ENCODE peak calls at places on chromosomes 2 and 18, in eight cellular contexts. E, K, V, Y, M, U, O and P are unnamed samples.

GRCh38 chr2:150621800-150622199 is 134.3 kb upstream of the RND3 start:
- DNase-seq in K (no peak), E (peak), U (no peak), M (no peak), O (peak), Y (no peak), V (peak), P (peak)

GRCh38 chr2:53561155-53561554 is 206.4 kb upstream of the CHAC2 start:
- DNase-seq in K (no peak), Y (no peak), E (no peak), M (no peak), U (no peak), V (no peak), O (no peak), P (no peak)

GRCh38 chr2:240966906-240967680 is 31.3 kb upstream of the SNED1 start:
- DNase-seq in O (no peak), M (no peak), U (no peak), Y (no peak), K (no peak), E (no peak), V (no peak), P (no peak)

GRCh38 chr18:76450912-76451421 is 44.1 kb downstream of the ZNF516 start:
- DNase-seq in O (peak), M (no peak), V (peak), K (no peak), E (peak), U (peak), Y (no peak), P (peak)

GRCh38 chr2:72080286-72081145 is 67.1 kb downstream of the CYP26B1 start:
- DNase-seq in E (no peak), V (no peak), Y (no peak), U (no peak), M (no peak), K (no peak), O (no peak), P (no peak)

GRCh38 chr18:23703987-23704384 is 14.7 kb downstream of the LAMA3 start:
- DNase-seq in M (no peak), O (no peak), V (no peak), E (no peak), Y (no peak), U (no peak), K (no peak), P (no peak)

GRCh38 chr2:182553483-182553882 is 126.6 kb upstream of the PDE1A start:
- DNase-seq in E (no peak), U (no peak), K (no peak), Y (no peak), M (peak), O (no peak), V (no peak), P (no peak)

GRCh38 chr2:1755436-1756191 is 11.3 kb upstream of the PXDN start:
- DNase-seq in M (no peak), K (no peak), U (no peak), E (no peak), Y (no peak), O (peak), V (no peak), P (peak)

GRCh38 chr2:182345384-182345783 is 81.5 kb downstream of the PDE1A start:
- DNase-seq in U (no peak), O (no peak), V (no peak), M (no peak), E (no peak), Y (no peak), K (no peak), P (no peak)

GRCh38 chr18:79348066-79348465 is 47.7 kb upstream of the NFATC1 start:
- DNase-seq in U (no peak), V (peak), M (no peak), Y (no peak), K (no peak), E (no peak), O (no peak), P (no peak)

GRCh38 chr2:188475945-188476344 is 184.3 kb downstream of the GULP1 start:
- DNase-seq in M (no peak), V (no peak), U (peak), E (no peak), Y (no peak), O (no peak), K (no peak), P (no peak)

GRCh38 chr2:150610670-150611279 is 123.3 kb upstream of the RND3 start:
- DNase-seq in Y (peak), V (peak), M (peak), U (peak), O (peak), E (peak), K (no peak), P (peak)

GRCh38 chr18:10660485-10660884 is 134.7 kb downstream of the NAPG start:
- DNase-seq in E (no peak), K (no peak), M (no peak), U (no peak), Y (no peak), O (peak), V (peak), P (no peak)

GRCh38 chr2:57598552-57598951 is 448.1 kb upstream of the VRK2 start:
- DNase-seq in E (no peak), O (no peak), Y (no peak), K (no peak), V (no peak), U (no peak), M (no peak), P (no peak)

GRCh38 chr2:164542584-164543021 is 78.7 kb downstream of the GRB14 start:
- DNase-seq in O (peak), K (no peak), V (peak), Y (no peak), M (no peak), U (peak), E (no peak), P (peak)

GRCh38 chr2:163594572-163594971 is 141.2 kb downstream of the FIGN start:
- DNase-seq in Y (no peak), K (no peak), V (no peak), O (no peak), E (no peak), U (no peak), M (no peak), P (no peak)

GRCh38 chr2:196046123-196046917 is 22.3 kb downstream of the DNAH7 start:
- DNase-seq in V (no peak), E (no peak), Y (no peak), O (no peak), U (no peak), M (peak), K (no peak), P (no peak)

GRCh38 chr2:25301453-25302352 is 40.0 kb downstream of the DNMT3A start:
- DNase-seq in Y (peak), K (no peak), U (no peak), E (no peak), V (peak), M (peak), O (peak), P (peak)

GRCh38 chr2:227643990-227644551 is 22.5 kb upstream of the SCYGR5 start:
- DNase-seq in M (no peak), V (no peak), Y (no peak), U (no peak), E (no peak), K (no peak), O (no peak), P (no peak)

GRCh38 chr2:156325671-156326385 is 6.7 kb downstream of the NR4A2 start:
- DNase-seq in O (no peak), U (no peak), V (no peak), K (no peak), M (no peak), Y (no peak), E (no peak), P (no peak)

GRCh38 chr18:49432602-49433001 is 27.8 kb downstream of the DYM start:
- DNase-seq in V (no peak), E (no peak), K (no peak), M (no peak), U (no peak), O (no peak), Y (no peak), P (no peak)

GRCh38 chr18:34023471-34023870 is 201.2 kb downstream of the NOL4 start:
- DNase-seq in E (peak), M (no peak), V (peak), U (no peak), Y (no peak), K (no peak), O (no peak), P (no peak)

GRCh38 chr18:48918660-48919415 is 31.9 kb downstream of the SMAD7 start:
- DNase-seq in K (no peak), V (no peak), M (no peak), E (peak), O (no peak), Y (no peak), U (no peak), P (no peak)

GRCh38 chr2:105919191-105919811 is 174.6 kb downstream of the NCK2 start:
- DNase-seq in E (peak), M (no peak), U (no peak), Y (peak), K (no peak), O (no peak), V (no peak), P (no peak)

GRCh38 chr18:53790817-53791216 is 433.7 kb downstream of the MBD2 start:
- DNase-seq in M (no peak), E (no peak), Y (no peak), O (peak), U (peak), V (peak), K (no peak), P (no peak)

GRCh38 chr18:13284330-13285027 is 65.9 kb downstream of the LDLRAD4 start:
- DNase-seq in M (no peak), K (no peak), O (no peak), E (no peak), V (no peak), Y (no peak), U (no peak), P (no peak)

GRCh38 chr2:128451636-128452411 is 133.2 kb upstream of the HS6ST1 start:
- DNase-seq in M (no peak), U (no peak), K (no peak), O (no peak), E (no peak), Y (no peak), V (no peak), P (no peak)

GRCh38 chr2:26693287-26693849 is 846 bp downstream of the KCNK3 start:
- DNase-seq in U (no peak), M (no peak), E (peak), K (no peak), V (no peak), Y (no peak), O (no peak), P (no peak)

GRCh38 chr2:107448160-107448559 is 378.5 kb upstream of the RGPD4 start:
- DNase-seq in K (no peak), O (no peak), E (no peak), V (no peak), U (no peak), M (no peak), Y (no peak), P (no peak)

GRCh38 chr2:106107509-106108131 is 86.5 kb downstream of the UXS1 start:
- DNase-seq in U (no peak), O (no peak), Y (no peak), K (no peak), M (no peak), E (no peak), V (peak), P (no peak)

GRCh38 chr18:26863921-26864497 is 1.5 kb downstream of the AQP4 start:
- DNase-seq in O (no peak), K (no peak), Y (no peak), M (no peak), U (no peak), V (no peak), E (no peak), P (no peak)

GRCh38 chr18:26865557-26865956 is at the start of gene AQP4:
- DNase-seq in K (no peak), M (no peak), U (no peak), V (no peak), O (no peak), Y (no peak), E (no peak), P (no peak)

GRCh38 chr18:26864658-26865057 is 849 bp downstream of the AQP4 start:
- DNase-seq in O (no peak), K (no peak), U (no peak), E (no peak), V (no peak), Y (no peak), M (no peak), P (no peak)

GRCh38 chr18:26862084-26862483 is 3.4 kb downstream of the AQP4 start:
- DNase-seq in V (no peak), Y (no peak), K (no peak), U (no peak), O (no peak), E (no peak), M (no peak), P (no peak)

GRCh38 chr18:26863122-26863879 is 2.2 kb downstream of the AQP4 start:
- DNase-seq in U (no peak), M (no peak), Y (no peak), V (peak), O (no peak), E (peak), K (no peak), P (no peak)
- TF ChIP-seq EZH2 in U (no peak), M (no peak), Y (no peak), V (no peak), O (no peak), E (no peak), K (no peak), P (no peak)

DNA sequence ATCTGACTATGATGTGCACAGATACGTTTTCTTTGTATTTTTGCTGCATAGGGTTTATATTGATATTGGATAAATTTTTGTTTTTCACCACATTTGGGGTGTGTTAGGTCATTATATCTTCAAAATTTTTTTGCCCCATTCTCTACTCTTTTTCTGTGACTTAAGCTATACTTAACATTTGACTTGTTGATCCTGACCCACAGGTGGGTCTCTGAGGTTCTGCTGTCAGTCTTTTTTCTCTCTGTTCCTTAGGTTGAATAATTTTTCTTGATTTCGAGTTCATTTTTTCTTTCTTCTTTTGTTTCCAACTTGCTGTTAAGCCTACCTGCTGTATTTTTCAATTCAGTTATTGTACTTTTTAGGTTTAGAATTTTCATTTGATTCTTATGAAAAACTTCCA is 12.1 kb downstream of the RAB3GAP1 start:
- DNase-seq in U (no peak), Y (no peak), V (no peak), K (no peak), O (no peak), M (no peak), E (no peak), P (no peak)
- TF ChIP-seq EZH2 in U (no peak), Y (no peak), V (no peak), K (no peak), O (no peak), M (no peak), E (no peak), P (no peak)

GRCh38 chr2:70902579-70902978 is 33.1 kb upstream of the ATP6V1B1 start:
- DNase-seq in Y (no peak), U (no peak), M (no peak), O (no peak), V (no peak), E (no peak), K (no peak), P (no peak)
- TF ChIP-seq EZH2 in Y (no peak), U (no peak), M (no peak), O (no peak), V (no peak), E (no peak), K (no peak), P (no peak)

DNA sequence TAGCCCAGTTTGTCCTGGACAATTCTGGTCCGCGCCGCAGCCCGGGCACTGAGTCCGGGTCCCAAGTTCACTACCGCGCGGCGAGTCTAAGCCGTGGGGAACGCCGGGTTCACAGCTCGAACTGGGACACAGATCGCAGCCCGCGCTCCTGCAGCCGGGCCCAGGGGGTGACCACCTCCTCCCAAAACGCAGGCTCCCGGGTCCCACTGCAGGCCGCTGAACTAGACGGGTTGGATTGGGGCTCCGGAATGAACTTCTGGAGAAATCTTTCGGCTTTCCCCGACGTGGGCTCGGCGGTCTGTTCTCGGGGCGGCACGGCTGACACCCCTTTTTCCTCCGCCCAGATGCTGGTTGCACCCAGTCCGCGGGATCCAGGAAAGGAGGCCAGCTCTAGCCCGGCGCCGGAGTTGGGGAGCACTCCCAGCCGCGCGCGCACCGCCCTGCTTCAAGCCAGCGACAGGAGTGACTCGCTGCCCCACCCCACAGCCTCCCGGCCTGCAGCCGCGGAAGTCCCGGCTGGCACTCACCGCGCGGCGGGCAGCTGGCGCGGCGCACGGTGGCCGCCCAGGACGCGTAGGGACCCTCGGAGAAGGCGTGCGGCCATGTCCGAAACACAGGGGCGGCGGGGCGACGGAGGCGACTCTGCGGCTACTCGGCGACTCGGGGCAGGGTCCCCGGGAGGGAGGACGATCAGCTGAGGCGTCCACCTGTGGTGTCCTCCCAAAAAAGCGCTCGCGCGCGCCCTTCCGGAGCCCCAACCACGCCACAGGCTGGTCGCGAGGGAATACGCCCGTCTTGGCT is at the start of gene ACADL:
- DNase-seq in O (peak), M (no peak), E (peak), Y (no peak), U (peak), K (peak), V (peak), P (peak)
- TF ChIP-seq EZH2 in O (no peak), M (no peak), E (peak), Y (no peak), U (no peak), K (no peak), V (no peak), P (peak)

DNA sequence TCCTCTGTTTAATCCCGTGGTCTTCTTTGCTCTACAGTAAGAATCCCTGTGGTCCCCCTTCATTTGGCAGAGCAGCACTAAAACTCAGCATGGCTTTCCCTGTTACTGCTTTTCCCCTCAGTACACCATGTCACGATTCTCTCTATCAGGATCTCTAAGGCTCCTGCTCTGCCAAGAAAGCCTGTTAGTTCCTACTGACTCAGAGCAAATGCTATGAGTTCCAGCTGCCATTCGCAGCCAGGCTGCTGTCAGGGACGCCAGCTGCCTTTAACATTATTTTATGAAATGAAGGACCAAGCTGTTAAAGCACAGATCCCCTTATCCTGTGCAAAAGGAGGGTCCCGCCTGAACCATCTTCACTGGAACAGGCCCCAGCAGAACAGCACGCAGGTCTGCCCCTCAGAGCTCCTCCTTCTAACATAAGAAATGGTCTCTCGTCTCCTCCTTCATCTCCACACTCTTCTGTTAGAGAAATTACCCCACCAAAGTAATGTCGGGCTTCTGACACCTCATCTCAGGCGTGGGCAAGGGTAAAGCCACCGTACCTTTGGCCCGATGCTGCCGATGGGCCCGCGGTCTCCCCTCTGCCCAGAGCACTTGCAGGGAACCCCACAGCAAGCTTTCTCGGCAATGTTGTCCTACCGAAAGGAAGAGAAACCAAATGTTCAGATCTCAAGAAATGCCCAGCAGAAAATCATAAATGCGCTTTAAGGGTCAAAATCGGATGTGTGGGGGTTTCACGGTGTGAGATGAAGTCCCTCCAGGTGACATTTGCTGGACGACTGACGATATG is 52.6 kb downstream of the COL6A3 start:
- DNase-seq in K (no peak), U (no peak), O (peak), Y (no peak), V (peak), E (no peak), M (no peak), P (no peak)
- TF ChIP-seq EZH2 in K (no peak), U (no peak), O (no peak), Y (no peak), V (no peak), E (no peak), M (no peak), P (no peak)

GRCh38 chr2:218033590-218034496 is 31.0 kb upstream of the TNS1 start:
- DNase-seq in Y (no peak), M (no peak), V (no peak), K (no peak), U (peak), E (no peak), O (no peak), P (no peak)
- TF ChIP-seq EZH2 in Y (no peak), M (no peak), V (no peak), K (no peak), U (no peak), E (peak), O (no peak), P (peak)

DNA sequence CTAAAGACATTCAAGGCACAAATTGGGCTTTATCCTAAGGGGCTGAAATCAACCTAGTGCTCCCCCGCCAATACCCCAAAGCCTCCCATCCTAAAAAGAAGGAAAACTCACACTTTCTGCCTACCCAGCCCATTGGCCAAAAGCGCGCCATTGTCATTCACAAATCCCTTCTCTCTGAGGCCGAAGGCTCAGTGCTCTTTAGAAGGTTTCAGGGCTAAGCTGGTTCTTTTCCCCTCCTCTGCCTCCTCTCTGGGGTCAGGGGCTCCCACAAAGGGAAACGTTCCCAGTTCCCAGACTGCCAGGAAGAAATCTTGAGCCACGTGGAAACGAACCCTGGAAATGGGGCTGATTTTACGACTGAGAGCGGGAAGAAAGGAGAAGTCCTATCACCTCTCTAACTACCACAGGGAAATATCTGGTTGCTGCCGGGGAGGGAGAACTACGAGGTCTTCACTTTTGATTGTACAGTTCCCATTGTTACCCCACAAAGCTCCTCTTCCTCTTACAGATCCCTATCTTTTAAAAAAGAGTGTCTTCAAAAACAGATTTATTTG is 1.7 kb upstream of the SKOR2 start:
- DNase-seq in M (no peak), Y (no peak), O (no peak), U (no peak), E (no peak), V (no peak), K (no peak), P (no peak)
- TF ChIP-seq EZH2 in M (no peak), Y (no peak), O (no peak), U (peak), E (no peak), V (no peak), K (no peak), P (no peak)